ENCODE peak calls at places on chromosome 11, in eight cellular contexts. Q, A, R, G, T, X, B and D are unnamed samples.

GRCh38 chr11:92894197-92894596 is 75.3 kb upstream of the MTNR1B start:
- DNase-seq in Q (no peak), A (no peak), R (no peak), G (no peak), T (no peak), X (no peak), B (no peak), D (no peak)

GRCh38 chr11:73752216-73752867 is 8.5 kb downstream of the RAB6A start:
- DNase-seq in Q (no peak), A (no peak), R (no peak), G (no peak), T (peak), X (no peak), B (no peak), D (no peak)

GRCh38 chr11:5600374-5600851 is 4.0 kb downstream of the TRIM6 start:
- DNase-seq in Q (peak), A (peak), R (peak), G (peak), T (peak), X (peak), B (peak), D (peak)

GRCh38 chr11:42253156-42253555 is 793.7 kb upstream of the LRRC4C start:
- DNase-seq in Q (no peak), A (no peak), R (no peak), G (no peak), T (no peak), X (no peak), B (no peak), D (no peak)

GRCh38 chr11:133904818-133905515 is 51.8 kb downstream of the IGSF9B start:
- DNase-seq in Q (no peak), A (no peak), R (no peak), G (no peak), T (no peak), X (no peak), B (no peak), D (no peak)

GRCh38 chr11:9144828-9145227 is 53.4 kb upstream of the SCUBE2 start:
- DNase-seq in Q (no peak), A (no peak), R (no peak), G (no peak), T (peak), X (no peak), B (no peak), D (no peak)

GRCh38 chr11:132590554-132590953 is 941.7 kb downstream of the OPCML start:
- DNase-seq in Q (no peak), A (no peak), R (no peak), G (no peak), T (no peak), X (no peak), B (no peak), D (no peak)

GRCh38 chr11:93100211-93100610 is 97.6 kb downstream of the SLC36A4 start:
- DNase-seq in Q (no peak), A (no peak), R (no peak), G (no peak), T (no peak), X (no peak), B (no peak), D (no peak)

GRCh38 chr11:12433571-12434061 is 56.2 kb downstream of the PARVA start:
- DNase-seq in Q (peak), A (no peak), R (no peak), G (no peak), T (no peak), X (no peak), B (peak), D (no peak)

GRCh38 chr11:46102843-46103242 is 18.4 kb downstream of the PHF21A start:
- DNase-seq in Q (no peak), A (peak), R (no peak), G (no peak), T (no peak), X (no peak), B (no peak), D (no peak)

GRCh38 chr11:76287227-76287626 is 80.9 kb upstream of the WNT11 start:
- DNase-seq in Q (no peak), A (no peak), R (no peak), G (no peak), T (no peak), X (no peak), B (no peak), D (no peak)

GRCh38 chr11:69121021-69121420 is 34.7 kb upstream of the SMIM38 start:
- DNase-seq in Q (no peak), A (no peak), R (no peak), G (no peak), T (no peak), X (no peak), B (no peak), D (no peak)

GRCh38 chr11:86955111-86955673 is at the start of gene FZD4:
- DNase-seq in Q (peak), A (peak), R (peak), G (peak), T (peak), X (no peak), B (peak), D (no peak)
- TF ChIP-seq POLR2AphosphoS5 in Q (peak), A (peak), R (peak), G (peak), T (peak), X (no peak), B (peak), D (peak)

DNA sequence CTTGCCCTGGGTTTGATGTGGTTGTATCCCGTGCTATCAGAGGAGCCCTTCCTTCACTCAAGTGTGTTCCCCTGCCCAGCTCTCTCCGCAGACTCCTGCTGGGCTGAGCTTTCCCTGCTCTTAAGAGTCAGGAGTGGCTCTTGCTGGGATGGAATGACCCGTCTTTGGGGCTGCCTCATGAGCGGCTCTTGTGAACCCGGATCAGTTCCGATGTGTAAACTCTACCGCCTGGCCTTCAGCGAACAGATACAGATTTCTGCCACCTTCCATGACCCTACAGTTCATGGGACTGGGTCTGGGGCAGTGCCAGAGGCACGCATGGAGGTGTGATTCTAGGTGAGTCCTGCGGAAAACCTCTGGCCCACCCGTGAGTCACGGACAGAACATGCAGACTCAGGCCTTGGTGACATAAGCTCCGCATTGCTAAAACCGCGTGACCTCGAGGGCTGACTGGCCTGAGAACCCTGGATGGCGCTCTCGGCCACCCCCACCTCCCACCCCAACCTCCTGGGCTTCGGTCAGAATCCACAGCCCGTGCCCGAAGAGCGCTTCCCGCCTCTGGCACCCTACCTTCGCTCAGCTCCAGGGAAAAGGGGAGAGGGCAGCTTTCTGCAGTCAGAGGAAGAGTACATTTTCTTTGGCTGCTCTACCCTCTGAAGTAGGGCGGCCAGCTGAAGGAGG is 1.3 kb upstream of the ZBTB16 start:
- DNase-seq in Q (no peak), A (no peak), R (no peak), G (no peak), T (peak), X (no peak), B (no peak), D (no peak)
- H3K9ac ChIP-seq in Q (no peak), A (no peak), R (no peak), G (no peak), T (no peak), X (no peak), B (no peak), D (no peak)

GRCh38 chr11:115184901-115185300 is 319.3 kb downstream of the CADM1 start:
- DNase-seq in Q (no peak), A (no peak), R (no peak), G (no peak), T (no peak), X (no peak), B (no peak), D (no peak)
- H3K4me3 ChIP-seq in Q (no peak), A (no peak), R (no peak), G (no peak), T (no peak), X (no peak), B (no peak), D (no peak)

GRCh38 chr11:65446446-65447277 is 24.1 kb downstream of the NEAT1 start:
- DNase-seq in Q (no peak), A (no peak), R (no peak), G (no peak), T (no peak), X (no peak), B (peak), D (no peak)
- TF ChIP-seq POLR2AphosphoS5 in Q (peak), A (peak), R (no peak), G (no peak), T (no peak), X (peak), B (no peak), D (no peak)

GRCh38 chr11:119447664-119448242 is 24.8 kb upstream of the THY1 start:
- DNase-seq in Q (no peak), A (no peak), R (no peak), G (no peak), T (no peak), X (no peak), B (no peak), D (no peak)

GRCh38 chr11:119446434-119446833 is 23.5 kb upstream of the THY1 start:
- DNase-seq in Q (no peak), A (no peak), R (no peak), G (no peak), T (no peak), X (no peak), B (no peak), D (no peak)

GRCh38 chr11:119445850-119446249 is 22.9 kb upstream of the THY1 start:
- DNase-seq in Q (no peak), A (no peak), R (no peak), G (no peak), T (no peak), X (no peak), B (no peak), D (no peak)

GRCh38 chr11:119448380-119448779 is 25.4 kb upstream of the THY1 start:
- DNase-seq in Q (no peak), A (no peak), R (no peak), G (no peak), T (no peak), X (no peak), B (no peak), D (no peak)

GRCh38 chr11:119446871-119447663 is 24.1 kb upstream of the THY1 start:
- DNase-seq in Q (no peak), A (no peak), R (no peak), G (no peak), T (no peak), X (no peak), B (no peak), D (no peak)
- H3K9ac ChIP-seq in Q (no peak), A (peak), R (no peak), G (no peak), T (no peak), X (no peak), B (no peak), D (no peak)

DNA sequence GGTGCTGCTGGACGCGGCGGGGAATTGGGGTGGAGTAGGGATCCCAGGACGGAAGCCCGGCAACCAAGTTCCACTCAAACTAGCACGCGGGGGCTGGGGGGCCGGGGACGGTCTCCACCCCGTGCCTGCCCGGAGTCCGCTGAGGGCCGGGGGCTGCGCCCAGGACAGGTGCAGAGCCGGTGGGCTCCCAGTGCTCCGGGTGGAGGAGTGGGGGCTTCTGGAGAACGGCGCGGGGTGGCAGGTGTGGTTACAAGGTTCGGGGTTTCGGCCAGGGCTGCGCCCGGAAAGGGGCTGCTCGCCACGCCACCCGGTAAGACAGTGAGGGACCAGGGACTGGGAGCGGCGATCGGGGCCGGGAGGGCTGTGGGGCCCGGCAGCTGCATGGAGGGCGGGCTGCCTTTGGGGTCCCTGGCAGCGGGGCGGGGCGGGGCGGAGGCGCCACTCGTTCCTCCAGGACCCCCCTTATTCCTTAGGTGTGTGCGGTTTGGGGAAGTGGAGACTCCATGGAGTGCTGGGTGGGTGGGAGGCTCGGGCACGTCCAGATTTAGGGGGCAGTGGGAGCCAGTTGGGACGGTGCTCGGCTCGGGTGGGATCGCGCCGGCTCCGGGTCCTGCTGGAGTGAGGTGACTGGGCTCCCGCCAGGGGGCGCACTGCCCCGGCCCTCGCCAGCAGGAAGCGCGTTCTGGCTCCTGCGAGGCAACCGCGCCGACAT is 767 bp downstream of the TSPAN18 start:
- DNase-seq in Q (peak), A (peak), R (peak), G (peak), T (peak), X (no peak), B (peak), D (no peak)
- H3K4me3 ChIP-seq in Q (peak), A (peak), R (peak), G (no peak), T (peak), X (peak), B (peak), D (peak)

DNA sequence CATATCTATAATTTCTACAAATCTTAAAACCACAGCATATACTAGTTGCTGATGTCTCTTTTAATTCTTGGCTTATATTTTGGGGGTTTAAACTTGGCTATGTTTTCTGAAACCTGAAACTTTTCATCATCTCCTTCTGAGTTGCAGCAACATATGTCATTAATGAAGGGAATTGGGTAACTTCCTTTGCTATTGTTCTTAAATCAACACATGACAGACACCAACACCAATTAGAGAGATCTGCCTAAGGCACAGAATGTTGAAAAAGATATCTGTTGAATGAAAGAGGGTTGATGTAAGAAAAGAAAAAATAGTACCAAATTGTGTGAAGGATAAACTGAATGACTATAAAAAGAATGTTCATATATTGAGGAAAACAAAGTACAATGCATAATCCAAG is 10.3 kb upstream of the GAS2 start:
- DNase-seq in Q (no peak), A (no peak), R (no peak), G (no peak), T (no peak), X (no peak), B (peak), D (peak)
- TF ChIP-seq POLR2AphosphoS5 in Q (no peak), A (no peak), R (no peak), G (no peak), T (no peak), X (no peak), B (no peak), D (peak)

GRCh38 chr11:17529814-17530162 is 14.4 kb downstream of the USH1C start:
- DNase-seq in Q (no peak), A (no peak), R (no peak), G (no peak), T (no peak), X (no peak), B (no peak), D (no peak)

GRCh38 chr11:17533341-17533740 is 10.9 kb downstream of the USH1C start:
- DNase-seq in Q (no peak), A (no peak), R (no peak), G (no peak), T (no peak), X (no peak), B (no peak), D (no peak)

GRCh38 chr11:17531071-17531817 is 13.0 kb downstream of the USH1C start:
- DNase-seq in Q (no peak), A (no peak), R (no peak), G (no peak), T (no peak), X (no peak), B (peak), D (no peak)

GRCh38 chr11:17532814-17533213 is 11.4 kb downstream of the USH1C start:
- DNase-seq in Q (no peak), A (no peak), R (no peak), G (peak), T (no peak), X (no peak), B (no peak), D (no peak)

DNA sequence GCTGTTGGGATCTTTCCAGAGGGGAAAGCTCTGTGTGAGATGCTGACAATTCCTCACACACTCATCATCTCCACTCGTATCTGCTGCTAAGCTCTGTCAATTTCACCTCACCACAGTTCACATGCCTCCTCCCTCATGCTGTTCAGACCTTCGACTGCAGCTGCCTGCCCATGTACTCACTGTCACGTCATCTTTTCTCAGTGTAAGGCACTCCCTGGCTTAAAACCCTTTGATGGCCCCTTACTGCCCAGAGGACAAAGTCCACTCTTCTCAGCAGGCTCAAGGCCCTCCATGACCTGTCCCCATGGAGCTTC is 12.4 kb downstream of the USH1C start:
- DNase-seq in Q (no peak), A (no peak), R (no peak), G (peak), T (no peak), X (no peak), B (no peak), D (no peak)
- H3K9ac ChIP-seq in Q (no peak), A (no peak), R (no peak), G (no peak), T (no peak), X (no peak), B (no peak), D (no peak)

GRCh38 chr11:122690801-122691649 is 35.5 kb downstream of the UBASH3B start:
- DNase-seq in Q (no peak), A (no peak), R (no peak), G (no peak), T (no peak), X (no peak), B (peak), D (no peak)
- H3K4me3 ChIP-seq in Q (no peak), A (no peak), R (no peak), G (no peak), T (no peak), X (no peak), B (no peak), D (no peak)